ENCODE peak calls at places on chromosomes 5 and 9, in eight cellular contexts. D, S, X, G, T, Z, H and R are unnamed samples.
A peak's percentile ranks its signal among the peaks of the same experiment; 100 is the strongest.

GRCh38 chr9:88530051-88530450 is 4.9 kb upstream of the NXNL2 start:
- DNase-seq in T (no peak), X (no peak), D (no peak), G (no peak), H (no peak), S (no peak), Z (peak; percentile 43), R (no peak)

GRCh38 chr9:136532799-136533774 is 12.8 kb downstream of the NOTCH1 start:
- DNase-seq in X (no peak), H (no peak), D (no peak), T (no peak), G (no peak), Z (no peak), S (no peak), R (no peak)

GRCh38 chr5:31987985-31988710 is 186.0 kb downstream of the GOLPH3 start:
- DNase-seq in S (no peak), Z (peak; percentile 65), D (no peak), T (no peak), H (no peak), G (no peak), X (no peak), R (peak; percentile 88)

GRCh38 chr9:126538550-126538949 is 75.2 kb upstream of the LMX1B start:
- DNase-seq in H (no peak), G (no peak), D (no peak), X (no peak), T (no peak), Z (no peak), S (no peak), R (no peak)

GRCh38 chr5:124906339-124907097 is 160.1 kb upstream of the ZNF608 start:
- DNase-seq in G (peak; percentile 79), D (peak; percentile 76), Z (peak; percentile 60), X (no peak), S (peak; percentile 41), T (peak; percentile 23), H (peak; percentile 31), R (peak; percentile 64)

GRCh38 chr9:25677301-25678146 is 720 bp downstream of the TUSC1 start:
- DNase-seq in H (no peak), G (peak; percentile 68), Z (peak; percentile 67), X (no peak), S (no peak), D (peak; percentile 64), T (no peak), R (peak; percentile 55)

GRCh38 chr9:34717996-34718614 is 8.2 kb upstream of the CCL21 start:
- DNase-seq in D (no peak), G (no peak), S (no peak), X (no peak), Z (peak; percentile 34), T (no peak), H (no peak), R (no peak)

GRCh38 chr5:52886206-52886605 is 98.5 kb downstream of the ITGA1 start:
- DNase-seq in X (no peak), Z (no peak), T (no peak), H (no peak), D (no peak), G (no peak), S (no peak), R (no peak)

GRCh38 chr9:70081120-70081495 is 37.5 kb downstream of the MAMDC2 start:
- DNase-seq in H (no peak), X (no peak), G (no peak), Z (peak; percentile 85), D (no peak), S (no peak), T (peak; percentile 67), R (no peak)

GRCh38 chr5:108481355-108481931 is 99.5 kb upstream of the FBXL17 start:
- DNase-seq in D (no peak), X (no peak), G (no peak), H (no peak), T (peak; percentile 11), S (peak; percentile 2), Z (peak; percentile 12), R (no peak)

GRCh38 chr9:21656776-21657637 is 145.4 kb upstream of the MTAP start:
- DNase-seq in Z (no peak), G (no peak), H (no peak), S (no peak), D (no peak), X (no peak), T (no peak), R (peak; percentile 40)